ENCODE peak calls at places on chromosomes 16 and 17, in four cellular contexts. G, M, Z and F are unnamed samples.

GRCh38 chr16:86992587-86992986 is 324.6 kb downstream of the C16orf95 start:
- DNase-seq in G (no peak), M (no peak), Z (no peak), F (no peak)

GRCh38 chr17:2171725-2172446 is 117.0 kb downstream of the HIC1 start:
- DNase-seq in G (no peak), M (no peak), Z (no peak), F (no peak)

GRCh38 chr16:88451586-88452484 is 1.2 kb upstream of the ZFPM1 start:
- DNase-seq in G (no peak), M (peak; percentile 36), Z (peak; percentile 72), F (peak; percentile 51)

GRCh38 chr16:10282367-10282766 is 100.1 kb upstream of the GRIN2A start:
- DNase-seq in G (no peak), M (no peak), Z (peak; percentile 13), F (no peak)

GRCh38 chr17:76929572-76929971 is 61.4 kb downstream of the MGAT5B start:
- DNase-seq in G (no peak), M (no peak), Z (no peak), F (no peak)

GRCh38 chr17:58172369-58173071 is 5.7 kb downstream of the OR4D2 start:
- DNase-seq in G (peak; percentile 62), M (peak; percentile 79), Z (peak; percentile 40), F (peak; percentile 75)

GRCh38 chr16:80014241-80014939 is 413.9 kb upstream of the MAF start:
- DNase-seq in G (no peak), M (no peak), Z (no peak), F (no peak)

GRCh38 chr17:51056813-51057510 is 63.7 kb downstream of the SPAG9 start:
- DNase-seq in G (peak; percentile 49), M (peak; percentile 32), Z (peak; percentile 55), F (peak; percentile 46)

GRCh38 chr16:79639576-79640311 is 39.2 kb upstream of the MAF start:
- DNase-seq in G (no peak), M (no peak), Z (no peak), F (peak; percentile 32)

GRCh38 chr16:20954574-20954973 is 54.0 kb downstream of the LYRM1 start:
- DNase-seq in G (no peak), M (no peak), Z (no peak), F (no peak)

GRCh38 chr16:74667215-74667765 is 613 bp upstream of the RFWD3 start:
- DNase-seq in G (peak; percentile 24), M (no peak), Z (peak; percentile 70), F (peak; percentile 45)

GRCh38 chr17:64507418-64507766 is 615 bp downstream of the CEP95 start:
- DNase-seq in G (peak; percentile 62), M (no peak), Z (peak; percentile 73), F (peak; percentile 86)

GRCh38 chr17:55576237-55576998 is 65.2 kb upstream of the SMIM36 start:
- DNase-seq in G (no peak), M (peak; percentile 15), Z (peak; percentile 58), F (no peak)

GRCh38 chr17:80924111-80924806 is 67.4 kb upstream of the CHMP6 start:
- DNase-seq in G (no peak), M (no peak), Z (no peak), F (no peak)

GRCh38 chr16:3689731-3690130 is 27.6 kb downstream of the TRAP1 start:
- DNase-seq in G (no peak), M (no peak), Z (no peak), F (no peak)

GRCh38 chr17:58200024-58200633 is 7.6 kb downstream of the EPX start:
- DNase-seq in G (peak; percentile 89), M (peak; percentile 63), Z (peak; percentile 62), F (no peak)

GRCh38 chr16:48834576-48834975 is 224.6 kb upstream of the N4BP1 start:
- DNase-seq in G (no peak), M (no peak), Z (no peak), F (no peak)

GRCh38 chr17:72258711-72259110 is 137.9 kb downstream of the SOX9 start:
- DNase-seq in G (no peak), M (no peak), Z (no peak), F (no peak)

GRCh38 chr17:3695129-3695722 is 729 bp downstream of the P2RX5 start:
- DNase-seq in G (peak; percentile 71), M (no peak), Z (no peak), F (no peak)

GRCh38 chr17:19728114-19728495 is 11.7 kb upstream of the SLC47A2 start:
- DNase-seq in G (peak; percentile 88), M (no peak), Z (no peak), F (peak; percentile 69)

GRCh38 chr16:82963653-82964052 is 336.9 kb downstream of the CDH13 start:
- DNase-seq in G (no peak), M (no peak), Z (no peak), F (no peak)

GRCh38 chr17:16448490-16448889 is 33.1 kb downstream of the TRPV2 start:
- DNase-seq in G (no peak), M (no peak), Z (no peak), F (no peak)

GRCh38 chr16:19136549-19137196 is 22.9 kb downstream of the ITPRIPL2 start:
- DNase-seq in G (peak; percentile 36), M (no peak), Z (no peak), F (no peak)

GRCh38 chr16:86239381-86239780 is 270.9 kb upstream of the FOXF1 start:
- DNase-seq in G (no peak), M (no peak), Z (no peak), F (no peak)

GRCh38 chr16:19598805-19599204 is 43.3 kb downstream of the VPS35L start:
- DNase-seq in G (no peak), M (no peak), Z (no peak), F (no peak)

GRCh38 chr16:67181346-67181745 is 2.4 kb downstream of the MATCAP1 start:
- DNase-seq in G (no peak), M (no peak), Z (no peak), F (no peak)

GRCh38 chr17:35865412-35866355 is 3.0 kb downstream of the HEATR9 start:
- DNase-seq in G (no peak), M (no peak), Z (peak; percentile 29), F (no peak)

GRCh38 chr17:8160741-8161221 is 2.0 kb downstream of the VAMP2 start:
- DNase-seq in G (no peak), M (no peak), Z (no peak), F (no peak)

GRCh38 chr17:59167571-59168001 is 12.0 kb downstream of the PRR11 start:
- DNase-seq in G (no peak), M (no peak), Z (no peak), F (no peak)

GRCh38 chr17:8913091-8913490 is 45.6 kb upstream of the PIK3R6 start:
- DNase-seq in G (no peak), M (no peak), Z (no peak), F (no peak)

GRCh38 chr17:2691069-2691871 is 20.3 kb downstream of the CLUH start:
- DNase-seq in G (no peak), M (no peak), Z (no peak), F (no peak)

DNA sequence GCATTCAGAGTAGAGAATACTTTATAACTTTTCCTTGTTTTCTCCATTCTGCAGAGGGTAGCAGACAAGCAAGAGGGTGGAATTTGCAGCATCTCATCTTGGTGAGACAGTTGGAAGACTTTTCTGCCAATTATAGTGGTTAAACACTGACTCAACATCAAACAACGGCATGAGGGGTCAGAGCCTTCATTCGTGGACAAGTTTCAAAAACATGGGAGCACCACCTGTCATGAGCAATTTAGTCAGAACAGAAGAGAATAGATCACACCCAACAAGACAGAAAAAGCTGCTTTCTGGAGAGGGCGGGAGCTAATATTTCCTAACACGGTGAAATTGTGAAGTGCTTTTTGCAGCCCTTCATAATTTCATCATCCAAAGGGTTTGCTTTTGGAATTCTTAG is 17.9 kb upstream of the ZNF652 start:
- DNase-seq in G (no peak), M (no peak), Z (no peak), F (no peak)
- TF ChIP-seq JUND in G (no peak), M (no peak), Z (no peak), F (no peak)

GRCh38 chr17:68515238-68515637 is 3.0 kb downstream of the PRKAR1A start:
- DNase-seq in G (no peak), M (no peak), Z (no peak), F (no peak)
- TF ChIP-seq JUND in G (no peak), M (no peak), Z (no peak), F (no peak)

DNA sequence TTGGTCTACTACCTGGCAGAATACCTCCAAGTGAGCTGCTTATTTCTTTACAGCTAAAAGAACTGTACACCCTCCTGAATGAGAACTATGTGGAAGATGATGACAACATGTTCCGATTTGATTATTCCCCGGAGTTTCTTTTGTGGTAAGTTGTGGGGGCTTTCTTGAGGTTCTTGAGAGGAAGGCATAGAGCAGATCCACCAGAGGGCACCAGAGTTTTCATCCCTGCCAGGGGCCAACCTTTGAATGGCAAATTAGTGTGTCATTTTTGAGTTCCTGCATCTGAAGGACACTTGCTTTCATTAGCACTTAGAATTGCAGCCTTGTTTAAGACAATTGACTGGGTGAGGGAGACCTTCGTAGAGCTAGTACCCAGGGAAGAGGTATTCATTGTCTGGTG is 35.0 kb downstream of the NMT1 start:
- DNase-seq in G (no peak), M (peak; percentile 13), Z (peak; percentile 40), F (peak; percentile 65)
- TF ChIP-seq JUND in G (no peak), M (no peak), Z (no peak), F (no peak)

DNA sequence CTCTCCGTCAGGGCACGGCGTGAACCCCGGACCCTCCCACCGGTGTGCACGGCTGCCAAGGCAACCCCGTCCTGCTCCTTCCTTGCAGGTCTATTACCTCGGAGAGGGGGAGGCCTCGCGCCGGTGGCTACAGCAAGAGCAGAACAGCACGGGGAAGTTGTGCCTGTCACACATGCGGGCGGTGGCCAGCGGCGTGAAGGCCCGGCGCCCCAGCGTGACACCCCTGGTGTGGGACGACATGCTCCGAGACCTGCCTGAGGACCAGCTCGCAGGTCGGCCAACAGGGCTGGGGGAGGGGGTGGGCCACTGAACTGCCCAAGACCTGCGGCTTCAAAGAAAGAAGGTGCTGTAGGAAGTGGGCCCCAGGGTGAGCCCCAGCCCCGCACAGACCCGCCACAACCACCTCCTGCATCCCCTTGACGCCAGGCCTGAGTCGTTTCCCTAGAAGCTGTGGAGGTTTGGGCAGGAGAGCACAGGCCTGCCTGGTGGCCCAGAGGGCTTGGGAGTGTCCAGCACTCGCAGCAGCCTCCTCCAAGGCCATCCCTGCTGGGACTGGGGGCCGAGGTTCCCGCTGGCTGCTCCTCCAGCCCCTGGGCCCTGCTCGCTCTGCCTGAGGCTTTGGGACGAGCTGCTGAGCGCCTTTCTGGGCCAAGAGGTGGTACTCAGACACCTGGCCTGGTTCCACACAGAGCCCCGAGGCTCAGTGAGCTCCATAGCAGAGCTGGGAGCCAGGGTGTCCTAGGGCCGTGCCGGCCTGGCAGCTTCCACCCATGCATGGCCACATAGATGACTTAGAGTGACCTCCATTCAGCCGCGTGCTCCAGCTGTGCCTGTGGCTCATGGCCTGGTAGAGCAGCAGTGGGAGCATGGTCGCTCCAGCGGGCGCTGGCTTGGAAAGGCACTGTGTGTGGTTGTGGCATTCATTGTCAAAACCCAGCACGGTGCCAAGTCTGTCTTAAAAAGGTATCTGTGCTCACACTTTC is 14.7 kb downstream of the CYBC1 start:
- DNase-seq in G (no peak), M (no peak), Z (no peak), F (no peak)
- TF ChIP-seq JUND in G (no peak), M (no peak), Z (no peak), F (no peak)